ENCODE peak calls at places on chromosomes 12 and 14, in five cellular contexts. I is astrocyte of the spinal cord, Z is PC-3, M is epithelial cell of proximal tubule, V is BE2C. H is an unnamed sample.

GRCh38 chr14:93032301-93032929 is 83.3 kb downstream of the ITPK1 start:
- DNase-seq in M (no peak), V (no peak), I (no peak), Z (peak), H (no peak)

GRCh38 chr14:105419305-105420091 is at the start of gene MTA1:
- DNase-seq in Z (peak), M (no peak), I (no peak), V (peak), H (no peak)

GRCh38 chr12:116539361-116539771 is 19.8 kb upstream of the MAP1LC3B2 start:
- DNase-seq in V (peak), Z (peak), I (no peak), M (no peak), H (peak)

GRCh38 chr12:69171881-69172280 is 67.5 kb upstream of the CPSF6 start:
- DNase-seq in M (no peak), I (no peak), V (no peak), Z (no peak), H (no peak)

GRCh38 chr14:20631023-20631820 is 10.3 kb downstream of the OR6S1 start:
- DNase-seq in I (peak), M (no peak), Z (peak), V (peak), H (peak)

GRCh38 chr14:77120771-77121743 is 20.5 kb downstream of the ZDHHC22 start:
- DNase-seq in Z (no peak), M (no peak), I (no peak), V (no peak), H (no peak)

GRCh38 chr12:114848661-114849060 is 164.7 kb upstream of the TBX3 start:
- DNase-seq in I (peak), Z (no peak), M (no peak), V (no peak), H (peak)

GRCh38 chr14:96772929-96773328 is 24.3 kb upstream of the VRK1 start:
- DNase-seq in M (no peak), I (no peak), Z (no peak), V (no peak), H (no peak)

GRCh38 chr14:89509891-89510290 is 92.9 kb upstream of the FOXN3 start:
- DNase-seq in Z (no peak), M (no peak), I (peak), V (no peak), H (peak)

GRCh38 chr14:54570651-54571415 is 3.9 kb downstream of the SAMD4A start:
- DNase-seq in M (peak), V (no peak), I (peak), Z (peak), H (peak)

GRCh38 chr14:88955470-88955869 is 131.0 kb downstream of the TTC8 start:
- DNase-seq in I (peak), M (no peak), Z (no peak), V (no peak), H (no peak)

GRCh38 chr12:2739832-2740641 is 54.7 kb upstream of the FKBP4 start:
- DNase-seq in V (peak), M (no peak), I (peak), Z (peak), H (peak)

GRCh38 chr14:74290415-74290814 is 12.3 kb downstream of the ABCD4 start:
- DNase-seq in V (peak), Z (peak), I (peak), M (no peak), H (peak)

GRCh38 chr12:100908501-100908900 is 113.9 kb downstream of the ANO4 start:
- DNase-seq in V (no peak), I (peak), M (peak), Z (no peak), H (peak)

GRCh38 chr14:68669101-68669500 is 123.8 kb downstream of the ZFP36L1 start:
- DNase-seq in I (no peak), Z (peak), M (no peak), V (no peak), H (no peak)

GRCh38 chr12:68451261-68452091 is 119.3 kb upstream of the MDM1 start:
- DNase-seq in V (no peak), Z (peak), M (no peak), I (peak), H (peak)

GRCh38 chr14:33280646-33281045 is 342.0 kb downstream of the NPAS3 start:
- DNase-seq in M (peak), V (no peak), I (peak), Z (peak), H (peak)

GRCh38 chr14:79281244-79282199 is 929.8 kb downstream of the DIO2 start:
- DNase-seq in V (no peak), I (peak), M (no peak), Z (no peak), H (no peak)

GRCh38 chr12:105977256-105978051 is 161.3 kb downstream of the NUAK1 start:
- DNase-seq in I (peak), V (no peak), Z (no peak), M (no peak), H (peak)

GRCh38 chr14:85333313-85333712 is 196.6 kb upstream of the FLRT2 start:
- DNase-seq in M (no peak), Z (peak), V (no peak), I (peak), H (peak)

GRCh38 chr12:53048033-53048779 is 1.7 kb upstream of the TNS2 start:
- DNase-seq in V (peak), I (no peak), Z (peak), M (no peak), H (no peak)

GRCh38 chr14:87896393-87897380 is 96.3 kb downstream of the GALC start:
- DNase-seq in M (peak), V (no peak), Z (peak), I (peak), H (peak)

GRCh38 chr14:28612414-28612813 is 154.2 kb upstream of the FOXG1 start:
- DNase-seq in M (no peak), V (no peak), I (no peak), Z (no peak), H (no peak)

GRCh38 chr14:85061256-85061655 is 468.7 kb upstream of the FLRT2 start:
- DNase-seq in Z (no peak), V (no peak), M (no peak), I (no peak), H (peak)

GRCh38 chr12:45612044-45612794 is 117.3 kb upstream of the ARID2 start:
- DNase-seq in Z (peak), I (peak), V (no peak), M (no peak), H (peak)

GRCh38 chr14:52061380-52061779 is 7.5 kb downstream of the NID2 start:
- DNase-seq in M (no peak), Z (no peak), I (no peak), V (no peak), H (no peak)

GRCh38 chr12:29200586-29200985 is 51.5 kb downstream of the FAR2 start:
- DNase-seq in M (no peak), I (no peak), Z (no peak), V (no peak), H (no peak)

GRCh38 chr14:69358966-69359365 is 39.1 kb downstream of the ERH start:
- DNase-seq in M (no peak), I (no peak), V (no peak), Z (no peak), H (no peak)

GRCh38 chr14:69316449-69317391 is 56.8 kb downstream of the GALNT16 start:
- DNase-seq in M (peak), Z (peak), V (no peak), I (peak), H (peak)

GRCh38 chr14:23186913-23187654 is 3.6 kb upstream of the SLC7A8 start:
- DNase-seq in M (no peak), V (peak), Z (peak), I (peak), H (peak)

GRCh38 chr12:131919051-131919347 is 10.1 kb upstream of the PUS1 start:
- DNase-seq in V (no peak), M (no peak), Z (no peak), I (no peak), H (no peak)
- TF ChIP-seq CTCF in V (no peak), M (no peak), Z (no peak), I (no peak), H (no peak)

DNA sequence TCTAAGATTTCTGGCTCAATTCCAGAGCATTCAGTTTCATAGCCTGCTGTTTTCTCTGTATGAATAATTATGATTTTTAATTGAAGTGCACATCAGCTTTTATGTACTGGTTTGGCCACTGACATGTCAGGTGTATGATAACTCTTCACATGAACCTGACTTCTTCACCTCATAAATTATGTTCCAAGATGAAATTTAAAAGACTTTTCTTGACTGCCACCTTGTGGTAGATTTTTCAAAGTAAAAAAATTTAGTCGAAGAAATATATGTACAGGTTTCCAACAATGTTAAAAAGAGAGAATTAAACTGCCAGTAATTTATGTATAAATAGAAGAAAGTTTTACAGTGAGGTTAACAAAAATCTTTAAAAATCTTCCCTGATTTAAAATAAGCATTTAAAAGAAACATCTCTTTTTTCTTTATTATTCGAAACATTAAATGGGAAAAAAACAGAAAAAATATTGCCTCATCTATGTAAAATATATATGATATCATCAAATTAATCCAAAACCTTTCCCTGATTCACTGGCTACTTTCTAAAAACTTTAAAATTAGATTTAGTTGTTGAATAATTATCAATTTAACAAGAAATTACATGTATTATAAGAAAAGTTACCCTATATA is 124.9 kb upstream of the ATXN7L3B start:
- DNase-seq in M (no peak), I (peak), Z (peak), V (no peak), H (peak)
- TF ChIP-seq CTCF in M (peak), I (peak), Z (peak), V (peak), H (peak)

DNA sequence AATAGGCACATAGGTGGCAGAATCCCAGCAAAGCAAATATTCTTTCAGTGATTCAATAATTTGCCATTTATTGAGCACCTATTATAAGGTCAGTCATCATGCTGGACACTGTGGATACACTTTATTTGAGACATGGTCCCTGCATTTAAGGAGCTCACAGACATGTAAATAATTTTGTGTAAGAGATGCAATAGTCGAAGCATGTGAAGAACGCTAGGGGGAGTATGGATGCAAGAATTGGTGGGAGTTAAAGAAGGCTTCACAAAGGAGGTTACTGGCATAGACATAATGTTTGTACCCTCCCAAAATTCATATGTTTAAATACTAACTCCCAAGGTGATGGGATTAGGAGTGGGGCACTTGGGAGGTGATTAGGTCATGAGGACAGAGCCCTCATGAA is 260.6 kb upstream of the GARIN6 start:
- DNase-seq in Z (peak), M (no peak), I (peak), V (no peak), H (peak)
- TF ChIP-seq CTCF in Z (peak), M (peak), I (peak), V (no peak), H (peak)

GRCh38 chr12:111330800-111331752 is 37.8 kb downstream of the PHETA1 start:
- DNase-seq in I (peak), V (no peak), M (peak), Z (peak), H (peak)
- TF ChIP-seq CTCF in I (peak), V (peak), M (peak), Z (peak), H (peak)

DNA sequence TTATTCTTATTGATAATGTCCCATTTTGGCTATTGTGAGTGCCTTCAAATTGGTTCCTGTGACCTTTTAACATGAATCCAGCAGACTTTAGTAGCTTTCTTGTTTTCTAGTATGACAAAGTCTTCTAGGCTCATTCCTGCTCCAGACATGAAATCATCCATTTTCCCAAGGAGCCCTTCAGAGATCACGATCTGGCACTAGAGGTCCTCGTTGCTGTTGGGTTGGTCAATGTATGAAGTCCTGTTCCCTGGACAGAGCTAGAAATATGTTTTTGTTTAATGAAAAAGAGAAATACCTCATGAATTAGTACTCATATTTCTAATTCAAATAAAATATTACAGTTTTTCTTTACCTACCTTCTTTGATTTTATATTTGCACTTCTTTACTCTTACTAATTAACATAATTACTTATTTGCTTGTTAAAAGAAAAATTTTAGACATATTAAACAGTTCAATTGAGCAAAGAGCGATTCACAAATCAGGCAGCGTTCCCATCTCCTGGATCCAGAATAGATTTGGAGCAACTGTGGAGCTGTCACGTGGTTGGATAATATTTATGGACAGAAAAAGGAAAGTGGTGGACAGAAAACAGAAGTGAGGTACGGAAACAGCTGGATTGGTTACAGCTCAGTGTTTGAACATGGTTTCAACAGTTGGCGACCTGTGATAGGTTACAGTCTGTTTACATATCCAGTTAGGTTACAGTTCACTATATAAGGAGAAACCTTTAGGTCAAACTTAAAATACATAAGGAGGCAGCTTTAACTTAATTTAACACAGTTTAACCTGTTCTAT is 19.8 kb upstream of the FAM234B start:
- DNase-seq in M (no peak), I (peak), Z (no peak), V (peak), H (peak)
- TF ChIP-seq CTCF in M (no peak), I (peak), Z (no peak), V (peak), H (peak)

GRCh38 chr14:44149597-44149996 is 357.5 kb downstream of the FSCB start:
- DNase-seq in Z (peak), I (no peak), M (no peak), V (peak), H (no peak)
- TF ChIP-seq CTCF in Z (peak), I (peak), M (peak), V (peak), H (no peak)

GRCh38 chr14:72619881-72620280 is 274.0 kb downstream of the DPF3 start:
- DNase-seq in V (no peak), Z (no peak), M (no peak), I (no peak), H (no peak)

GRCh38 chr14:72619071-72619710 is 274.7 kb downstream of the DPF3 start:
- DNase-seq in Z (peak), V (peak), I (no peak), M (no peak), H (peak)

GRCh38 chr14:72616811-72617210 is 277.1 kb downstream of the DPF3 start:
- DNase-seq in V (no peak), M (no peak), Z (no peak), I (no peak), H (no peak)

GRCh38 chr14:72617391-72618011 is 276.4 kb downstream of the DPF3 start:
- DNase-seq in V (peak), M (no peak), Z (no peak), I (peak), H (no peak)

GRCh38 chr14:72618424-72618823 is 275.5 kb downstream of the DPF3 start:
- DNase-seq in V (no peak), Z (no peak), M (no peak), I (no peak), H (no peak)
- TF ChIP-seq CTCF in V (no peak), Z (no peak), M (no peak), I (no peak), H (no peak)

GRCh38 chr14:100239840-100240724 is 1.1 kb downstream of the YY1 start:
- DNase-seq in Z (peak), V (peak), M (peak), I (peak), H (peak)
- TF ChIP-seq CTCF in Z (peak), V (peak), M (peak), I (peak), H (no peak)

GRCh38 chr12:9344540-9344939 is 136.3 kb upstream of the PZP start:
- DNase-seq in V (no peak), M (no peak), I (no peak), Z (no peak), H (peak)
- TF ChIP-seq CTCF in V (no peak), M (no peak), I (no peak), Z (no peak), H (no peak)

H was measured in fibroblast of mammary gland.